ENCODE peak calls at places on chromosome 9, in six cellular contexts. J, Y, U, O, W and C are unnamed samples.

GRCh38 chr9:30670805-30671562 is 1713.5 kb upstream of the ACO1 start:
- DNase-seq in J (no peak), W (no peak), O (no peak), Y (no peak), U (no peak), C (no peak)

GRCh38 chr9:95776131-95776530 is 99.4 kb upstream of the ERCC6L2 start:
- DNase-seq in O (no peak), Y (peak), J (no peak), W (no peak), U (no peak), C (no peak)

GRCh38 chr9:9214052-9214451 is 1398.8 kb downstream of the PTPRD start:
- DNase-seq in Y (no peak), J (no peak), U (no peak), W (no peak), O (no peak), C (no peak)

GRCh38 chr9:33264473-33265177 is at the start of the genes BAG1 and CHMP5:
- DNase-seq in W (peak), O (peak), U (peak), Y (peak), J (peak), C (peak)

GRCh38 chr9:131678499-131679111 is 61.3 kb downstream of the RAPGEF1 start:
- DNase-seq in U (peak), W (no peak), O (peak), J (peak), Y (peak), C (peak)

GRCh38 chr9:7760014-7760415 is 39.6 kb downstream of the DMAC1 start:
- DNase-seq in Y (no peak), O (peak), U (no peak), W (no peak), J (no peak), C (no peak)

GRCh38 chr9:101625871-101626270 is 31.1 kb upstream of the PPP3R2 start:
- DNase-seq in Y (peak), O (no peak), W (no peak), U (no peak), J (no peak), C (no peak)

GRCh38 chr9:111601237-111602018 is 2.0 kb upstream of the PTGR1 start:
- DNase-seq in W (no peak), O (peak), Y (peak), J (peak), U (no peak), C (peak)

GRCh38 chr9:101479337-101480045 is 43.9 kb upstream of the ALDOB start:
- DNase-seq in J (peak), U (no peak), W (no peak), Y (no peak), O (no peak), C (no peak)

GRCh38 chr9:105500108-105500766 is 52.4 kb downstream of the FSD1L start:
- DNase-seq in O (peak), J (no peak), U (no peak), W (no peak), Y (peak), C (peak)

DNA sequence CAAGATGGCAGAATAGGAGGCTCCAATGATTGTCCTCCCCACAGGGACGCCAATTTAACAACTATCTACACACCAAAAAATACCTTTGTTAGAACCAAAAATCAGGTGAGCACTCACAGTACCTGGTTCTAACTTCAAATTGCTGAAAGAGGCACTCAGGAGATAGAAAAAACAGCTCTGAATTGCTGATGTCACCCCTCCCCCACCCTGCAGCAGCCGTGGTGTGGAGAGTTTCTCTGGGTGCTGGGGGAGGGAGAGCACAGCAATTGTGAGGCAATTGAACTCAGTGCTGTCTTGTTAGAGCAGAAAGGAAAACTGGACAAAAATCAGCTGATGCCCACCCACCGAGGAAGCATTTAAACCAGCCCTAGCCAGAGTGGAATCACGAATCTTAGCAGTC is 41.8 kb downstream of the TNFSF8 start:
- DNase-seq in J (peak), O (peak), Y (no peak), W (no peak), U (no peak), C (no peak)
- H3K18ac ChIP-seq in J (no peak), O (peak), Y (peak), W (peak), U (peak), C (no peak)

GRCh38 chr9:23824241-23825142 is 1.5 kb downstream of the ELAVL2 start:
- DNase-seq in W (no peak), O (peak), J (peak), Y (no peak), U (no peak), C (no peak)

GRCh38 chr9:23820731-23821399 is 5.2 kb downstream of the ELAVL2 start:
- DNase-seq in Y (no peak), O (no peak), J (peak), W (no peak), U (no peak), C (no peak)

GRCh38 chr9:23819403-23819802 is 6.6 kb downstream of the ELAVL2 start:
- DNase-seq in Y (no peak), W (no peak), J (peak), O (no peak), U (no peak), C (no peak)

GRCh38 chr9:23822331-23823169 is 3.5 kb downstream of the ELAVL2 start:
- DNase-seq in U (no peak), O (no peak), J (peak), W (no peak), Y (no peak), C (no peak)

GRCh38 chr9:23821400-23822181 is 4.4 kb downstream of the ELAVL2 start:
- DNase-seq in O (peak), U (peak), J (peak), W (no peak), Y (no peak), C (no peak)
- H3K4me3 ChIP-seq in O (peak), U (peak), J (peak), W (peak), Y (no peak), C (peak)

GRCh38 chr9:129337287-129338140 is 159.5 kb upstream of the IER5L start:
- DNase-seq in J (no peak), Y (no peak), U (no peak), W (no peak), O (no peak), C (no peak)
- H3K18ac ChIP-seq in J (peak), Y (peak), U (peak), W (peak), O (peak), C (peak)

GRCh38 chr9:89483592-89484474 is 14.1 kb downstream of the SEMA4D start:
- DNase-seq in W (no peak), O (no peak), J (no peak), U (no peak), Y (no peak), C (no peak)
- H3K4me3 ChIP-seq in W (no peak), O (no peak), J (no peak), U (peak), Y (no peak), C (peak)

DNA sequence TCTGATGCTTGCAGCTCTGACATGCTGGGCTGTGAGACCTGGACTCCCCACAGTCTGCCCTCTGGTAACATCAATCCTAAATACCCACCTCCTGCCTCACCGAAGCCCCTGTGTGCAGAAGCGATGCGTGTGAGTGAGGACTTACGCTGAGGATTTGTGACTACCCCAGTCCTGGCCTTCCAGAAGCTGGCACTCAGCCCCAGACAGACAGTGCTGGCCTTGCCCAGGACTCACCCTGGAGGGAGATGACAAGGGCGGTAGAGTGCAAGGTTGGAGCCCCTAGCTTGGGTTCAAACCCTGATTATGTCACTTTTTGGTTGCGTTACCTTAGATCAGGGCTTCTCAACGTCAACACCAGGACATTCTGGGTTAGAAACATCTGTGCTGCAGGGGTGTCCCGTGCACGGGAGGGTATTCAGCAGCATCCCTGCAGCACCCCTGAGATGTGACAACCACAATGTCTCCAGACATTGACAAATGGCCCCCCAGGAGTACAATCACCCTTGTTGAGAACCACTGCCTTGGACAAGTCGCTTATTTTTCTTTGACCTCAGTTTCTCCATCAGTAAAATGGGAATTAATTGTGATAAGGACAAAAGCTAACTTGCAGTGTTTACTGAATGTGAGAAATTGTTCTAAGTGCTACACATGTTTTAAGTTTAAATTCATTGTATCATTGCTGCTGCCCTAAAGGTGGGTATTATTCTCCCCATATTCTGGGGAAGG is 23.5 kb upstream of the TTLL11 start:
- DNase-seq in W (no peak), O (no peak), Y (no peak), J (no peak), U (no peak), C (no peak)
- H3K18ac ChIP-seq in W (peak), O (no peak), Y (no peak), J (no peak), U (peak), C (no peak)